ENCODE peak calls at places on chromosomes 3 and 15, in four cellular contexts. N is sigmoid colon, E is cardiac fibroblast, S is HCT116. O is an unnamed sample.

GRCh38 chr3:69012836-69013255 is 638 bp downstream of the EOGT start:
- DNase-seq in N (peak), E (peak), S (no peak), O (no peak)

GRCh38 chr3:42505849-42506410 is 3.5 kb downstream of the VIPR1 start:
- DNase-seq in N (peak), E (no peak), S (no peak), O (no peak)

GRCh38 chr3:112786881-112787625 is 59.6 kb downstream of the CD200R1L start:
- DNase-seq in N (no peak), E (no peak), S (no peak), O (no peak)

GRCh38 chr3:5162102-5162501 is 25.4 kb upstream of the EDEM1 start:
- DNase-seq in N (no peak), E (peak), S (peak), O (peak)

GRCh38 chr3:97347780-97348179 is 416.8 kb upstream of the ARL6 start:
- DNase-seq in N (no peak), E (no peak), S (no peak), O (no peak)

GRCh38 chr3:64084640-64085039 is 61.3 kb upstream of the PSMD6 start:
- DNase-seq in N (no peak), E (peak), S (peak), O (peak)

GRCh38 chr3:64685800-64686445 is 1.9 kb downstream of the ADAMTS9 start:
- DNase-seq in N (peak), E (peak), S (peak), O (no peak)

GRCh38 chr3:170603770-170604510 is 18.1 kb upstream of the SLC7A14 start:
- DNase-seq in N (no peak), E (peak), S (no peak), O (no peak)

GRCh38 chr15:61115241-61115640 is 113.9 kb downstream of the RORA start:
- DNase-seq in N (no peak), E (no peak), S (no peak), O (no peak)

GRCh38 chr3:129239992-129240391 is 9.4 kb upstream of the COPG1 start:
- DNase-seq in N (no peak), E (no peak), S (no peak), O (no peak)

DNA sequence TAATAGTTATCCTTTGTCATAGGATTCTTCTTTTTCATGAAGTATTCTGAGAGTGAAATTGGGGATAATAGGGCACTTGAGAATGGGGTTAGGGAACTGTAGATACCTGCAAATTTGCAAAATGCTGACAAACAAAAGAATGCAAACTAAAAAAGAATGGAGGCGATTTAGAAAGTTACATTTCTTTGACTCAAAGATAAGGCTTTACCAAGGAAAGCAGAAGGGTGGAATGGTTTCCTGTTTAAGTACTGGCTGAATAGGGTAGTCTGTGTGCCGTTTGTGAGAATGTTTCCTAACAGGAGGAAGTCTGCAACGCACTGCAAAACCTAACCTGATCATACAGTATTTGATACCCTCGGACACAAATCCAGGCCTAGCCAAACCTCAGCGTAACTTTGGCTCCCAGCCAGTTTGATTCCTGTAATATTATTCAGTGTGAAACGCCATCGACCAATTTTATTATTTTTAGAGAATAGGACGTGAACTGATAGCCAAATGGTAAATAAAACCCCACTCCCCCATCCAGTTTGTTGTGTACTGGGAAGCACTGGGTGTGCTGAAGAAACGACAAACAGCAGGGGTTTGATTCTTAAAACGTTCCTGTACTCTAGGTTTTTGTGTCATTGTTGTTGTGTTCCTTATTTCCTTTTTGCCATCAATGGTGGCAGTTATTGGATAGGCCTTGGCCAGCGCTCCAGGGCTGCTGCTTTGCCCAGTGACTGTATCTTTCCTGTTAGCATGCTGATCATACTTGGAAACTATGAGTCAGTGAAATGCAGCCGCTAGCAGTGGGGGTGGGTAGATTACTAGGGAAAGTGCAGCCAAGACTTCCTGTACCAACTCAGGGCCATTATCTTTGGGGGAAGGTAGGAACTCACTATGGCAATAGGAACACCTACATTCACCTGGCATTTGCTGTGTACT is 148.0 kb upstream of the TBL1XR1 start:
- DNase-seq in N (peak), E (peak), S (peak), O (peak)
- H3K4me3 ChIP-seq in N (no peak), E (no peak), S (peak), O (no peak)

DNA sequence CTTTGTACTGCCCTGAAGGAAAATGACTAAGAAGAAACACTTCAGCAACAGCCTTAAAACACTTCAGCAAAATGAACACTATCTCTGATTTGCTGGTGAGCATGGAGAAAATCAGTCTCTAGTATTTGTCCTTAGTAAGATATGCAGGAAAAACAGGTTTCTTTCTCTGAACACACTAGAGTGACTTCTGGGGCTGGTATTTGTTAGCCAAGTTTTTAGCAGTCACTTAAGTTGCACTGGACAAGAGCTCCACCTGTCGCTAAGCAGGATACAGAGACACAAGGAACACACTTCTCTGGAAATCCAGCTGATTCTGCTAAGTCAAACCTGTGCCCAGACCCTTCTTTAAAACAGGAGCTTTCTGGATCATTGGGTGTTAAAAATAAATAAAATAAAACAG is 65.3 kb downstream of the CHAC1 start:
- DNase-seq in N (no peak), E (peak), S (no peak), O (no peak)
- TF ChIP-seq CTCF in N (no peak), E (no peak), S (no peak), O (no peak)

GRCh38 chr15:42057744-42058646 is 36.4 kb downstream of the PLA2G4D start:
- DNase-seq in N (no peak), E (no peak), S (no peak), O (no peak)
- H3K4me3 ChIP-seq in N (no peak), E (no peak), S (peak), O (no peak)

GRCh38 chr15:88312941-88313579 is 56.5 kb upstream of the NTRK3 start:
- DNase-seq in N (no peak), E (no peak), S (no peak), O (no peak)

GRCh38 chr15:88315221-88315878 is 58.8 kb upstream of the NTRK3 start:
- DNase-seq in N (no peak), E (no peak), S (no peak), O (no peak)

GRCh38 chr15:88303455-88303854 is 46.9 kb upstream of the NTRK3 start:
- DNase-seq in N (no peak), E (no peak), S (no peak), O (no peak)

GRCh38 chr15:88309363-88309762 is 52.8 kb upstream of the NTRK3 start:
- DNase-seq in N (no peak), E (no peak), S (no peak), O (no peak)
- TF ChIP-seq CTCF in N (no peak), E (no peak), S (peak), O (no peak)

GRCh38 chr3:143794793-143795462 is 53.3 kb downstream of the SLC9A9 start:
- DNase-seq in N (no peak), E (no peak), S (no peak), O (no peak)
- H3K4me3 ChIP-seq in N (no peak), E (no peak), S (no peak), O (no peak)

DNA sequence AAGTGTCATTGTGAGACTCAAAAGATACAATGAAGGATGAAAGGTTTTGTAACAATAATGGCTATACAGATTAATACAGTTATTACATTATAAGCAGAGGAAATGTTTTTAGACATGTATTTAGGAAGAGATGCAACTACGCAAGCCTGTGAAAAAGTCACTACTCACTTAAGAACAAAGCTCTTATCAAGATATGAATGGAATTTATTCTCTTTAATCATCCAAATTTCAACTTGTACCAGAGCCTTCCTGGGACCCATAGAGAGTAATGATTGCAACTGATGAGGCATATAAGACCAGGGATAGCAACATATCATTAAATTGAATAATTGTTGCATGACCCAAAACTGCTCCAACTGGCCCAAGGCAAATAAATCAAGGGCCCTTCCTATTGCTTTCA is 43.1 kb downstream of the P3H2 start:
- DNase-seq in N (no peak), E (no peak), S (no peak), O (no peak)
- TF ChIP-seq CTCF in N (no peak), E (no peak), S (no peak), O (no peak)

GRCh38 chr3:39965997-39966396 is 156.6 kb downstream of the MYRIP start:
- DNase-seq in N (no peak), E (peak), S (no peak), O (no peak)

GRCh38 chr3:39965461-39965860 is 156.1 kb downstream of the MYRIP start:
- DNase-seq in N (no peak), E (no peak), S (no peak), O (no peak)

GRCh38 chr3:39972508-39972907 is 163.1 kb downstream of the MYRIP start:
- DNase-seq in N (no peak), E (no peak), S (no peak), O (no peak)

GRCh38 chr3:39971450-39972081 is 162.2 kb downstream of the MYRIP start:
- DNase-seq in N (no peak), E (no peak), S (no peak), O (no peak)

GRCh38 chr3:39970982-39971381 is 161.6 kb downstream of the MYRIP start:
- DNase-seq in N (no peak), E (no peak), S (no peak), O (no peak)
- H3K4me3 ChIP-seq in N (no peak), E (no peak), S (no peak), O (no peak)

DNA sequence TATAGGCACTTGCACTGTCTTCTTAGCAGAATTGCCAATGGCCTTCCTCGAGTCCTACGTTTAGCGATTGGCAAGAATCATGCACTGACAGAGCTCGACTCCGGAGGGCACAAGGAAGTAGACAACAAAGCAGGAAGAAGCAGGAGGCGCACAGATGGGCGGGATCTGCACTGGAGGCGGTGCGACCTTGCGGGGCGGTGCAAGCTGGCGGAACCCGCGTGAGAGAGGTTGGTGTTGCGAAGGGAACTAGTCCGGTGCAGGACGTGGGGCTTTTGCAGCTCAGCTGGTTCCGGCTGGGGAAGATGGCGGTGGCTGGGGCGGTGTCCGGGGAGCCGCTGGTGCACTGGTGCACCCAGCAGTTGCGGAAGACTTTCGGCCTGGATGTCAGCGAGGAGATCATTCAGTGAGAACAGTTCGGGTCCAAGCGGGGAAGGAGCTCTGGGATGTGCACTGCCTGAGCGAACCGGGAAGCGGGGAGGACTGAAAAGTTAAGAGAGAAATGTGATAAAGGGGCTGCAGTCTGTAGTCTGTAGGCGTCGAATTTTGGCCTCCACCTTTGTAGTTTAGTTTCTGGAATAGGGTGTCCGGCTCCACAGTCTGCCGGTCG is at the start of gene TRIP4:
- DNase-seq in N (peak), E (peak), S (peak), O (peak)
- TF ChIP-seq CTCF in N (no peak), E (peak), S (no peak), O (no peak)

GRCh38 chr3:154125378-154126030 is 4.3 kb downstream of the ARHGEF26 start:
- DNase-seq in N (no peak), E (no peak), S (no peak), O (no peak)

GRCh38 chr3:154120903-154121235 is 321 bp upstream of the ARHGEF26 start:
- DNase-seq in N (no peak), E (no peak), S (no peak), O (no peak)

GRCh38 chr3:154122096-154122911 is 1.1 kb downstream of the ARHGEF26 start:
- DNase-seq in N (peak), E (no peak), S (no peak), O (no peak)

GRCh38 chr3:154121236-154122095 is at the start of gene ARHGEF26:
- DNase-seq in N (peak), E (peak), S (peak), O (peak)

GRCh38 chr3:154122912-154123559 is 1.8 kb downstream of the ARHGEF26 start:
- DNase-seq in N (no peak), E (peak), S (no peak), O (no peak)
- H3K4me3 ChIP-seq in N (peak), E (peak), S (no peak), O (peak)